ENCODE peak calls at places on chromosomes 3 and 15, in seven cellular contexts. One of them, this sample, is unnamed.

GRCh38 chr15:68418611-68419161 is 13.3 kb downstream of the ITGA11 start:
- DNase-seq in GM12892: no peak
- DNase-seq in GM12891: no peak
- DNase-seq in GM12878: no peak
- DNase-seq in HepG2: no peak
- DNase-seq in SK-N-SH: no peak
- DNase-seq in K562: no peak
- DNase-seq in this sample: no peak

GRCh38 chr3:36494461-36495109 is 114.3 kb downstream of the STAC start:
- DNase-seq in HepG2: no peak
- DNase-seq in GM12891: no peak
- DNase-seq in GM12892: no peak
- DNase-seq in K562: no peak
- DNase-seq in SK-N-SH: peak; percentile 36
- DNase-seq in GM12878: no peak
- DNase-seq in this sample: no peak

GRCh38 chr3:61627768-61628185 is 66.4 kb downstream of the PTPRG start:
- DNase-seq in SK-N-SH: no peak
- DNase-seq in GM12892: no peak
- DNase-seq in HepG2: peak; percentile 95
- DNase-seq in GM12891: no peak
- DNase-seq in K562: no peak
- DNase-seq in GM12878: no peak
- DNase-seq in this sample: no peak

GRCh38 chr3:167733961-167734497 is 663 bp downstream of the PDCD10 start:
- DNase-seq in GM12891: no peak
- DNase-seq in K562: no peak
- DNase-seq in HepG2: peak; percentile 18
- DNase-seq in GM12892: no peak
- DNase-seq in GM12878: no peak
- DNase-seq in SK-N-SH: no peak
- DNase-seq in this sample: no peak

GRCh38 chr3:15645740-15646490 is 44.4 kb downstream of the BTD start:
- DNase-seq in K562: no peak
- DNase-seq in HepG2: no peak
- DNase-seq in SK-N-SH: peak; percentile 70
- DNase-seq in GM12892: no peak
- DNase-seq in GM12878: no peak
- DNase-seq in GM12891: no peak
- DNase-seq in this sample: no peak

GRCh38 chr3:147906275-147906674 is 497.1 kb downstream of the ZIC1 start:
- DNase-seq in SK-N-SH: no peak
- DNase-seq in K562: no peak
- DNase-seq in HepG2: no peak
- DNase-seq in GM12878: no peak
- DNase-seq in GM12891: no peak
- DNase-seq in GM12892: no peak
- DNase-seq in this sample: no peak

GRCh38 chr15:34993413-34993812 is 5.3 kb upstream of the ZNF770 start:
- DNase-seq in HepG2: no peak
- DNase-seq in GM12878: no peak
- DNase-seq in GM12892: no peak
- DNase-seq in SK-N-SH: no peak
- DNase-seq in K562: peak; percentile 38
- DNase-seq in GM12891: no peak
- DNase-seq in this sample: no peak

GRCh38 chr15:22851513-22851912 is 13.0 kb downstream of the NIPA2 start:
- DNase-seq in SK-N-SH: no peak
- DNase-seq in K562: no peak
- DNase-seq in GM12878: no peak
- DNase-seq in HepG2: no peak
- DNase-seq in GM12892: no peak
- DNase-seq in GM12891: no peak
- DNase-seq in this sample: no peak

GRCh38 chr15:92629276-92629974 is 26.1 kb downstream of the FAM174B start:
- DNase-seq in HepG2: no peak
- DNase-seq in GM12892: no peak
- DNase-seq in SK-N-SH: no peak
- DNase-seq in GM12891: no peak
- DNase-seq in K562: no peak
- DNase-seq in GM12878: no peak
- DNase-seq in this sample: no peak

GRCh38 chr3:5149306-5149880 is 27.3 kb downstream of the ARL8B start:
- DNase-seq in GM12891: no peak
- DNase-seq in HepG2: no peak
- DNase-seq in GM12878: no peak
- DNase-seq in K562: no peak
- DNase-seq in SK-N-SH: no peak
- DNase-seq in GM12892: no peak
- DNase-seq in this sample: no peak

GRCh38 chr3:8885806-8886205 is 77.5 kb downstream of the RAD18 start:
- DNase-seq in SK-N-SH: no peak
- DNase-seq in K562: no peak
- DNase-seq in GM12892: no peak
- DNase-seq in HepG2: no peak
- DNase-seq in GM12878: no peak
- DNase-seq in GM12891: no peak
- DNase-seq in this sample: no peak

GRCh38 chr3:100982710-100983109 is 10.5 kb downstream of the ABI3BP start:
- DNase-seq in HepG2: no peak
- DNase-seq in GM12892: no peak
- DNase-seq in K562: no peak
- DNase-seq in SK-N-SH: no peak
- DNase-seq in GM12891: no peak
- DNase-seq in GM12878: no peak
- DNase-seq in this sample: no peak

GRCh38 chr3:101879102-101879501 is 29.8 kb downstream of the NFKBIZ start:
- DNase-seq in GM12892: no peak
- DNase-seq in SK-N-SH: no peak
- DNase-seq in K562: no peak
- DNase-seq in GM12878: no peak
- DNase-seq in GM12891: no peak
- DNase-seq in HepG2: no peak
- DNase-seq in this sample: no peak

GRCh38 chr15:100043069-100043641 is 298.6 kb downstream of the ADAMTS17 start:
- DNase-seq in HepG2: no peak
- DNase-seq in GM12878: no peak
- DNase-seq in GM12891: no peak
- DNase-seq in SK-N-SH: no peak
- DNase-seq in GM12892: no peak
- DNase-seq in K562: no peak
- DNase-seq in this sample: no peak

GRCh38 chr3:102904629-102905028 is 469.8 kb downstream of the ZPLD1 start:
- DNase-seq in GM12892: no peak
- DNase-seq in SK-N-SH: no peak
- DNase-seq in HepG2: no peak
- DNase-seq in GM12891: no peak
- DNase-seq in GM12878: no peak
- DNase-seq in K562: no peak
- DNase-seq in this sample: no peak

GRCh38 chr3:9676780-9677179 is 26.9 kb upstream of the CPNE9 start:
- DNase-seq in HepG2: peak; percentile 9
- DNase-seq in SK-N-SH: no peak
- DNase-seq in GM12892: no peak
- DNase-seq in GM12878: no peak
- DNase-seq in K562: no peak
- DNase-seq in GM12891: no peak
- DNase-seq in this sample: no peak

GRCh38 chr15:85621096-85621495 is 173.6 kb downstream of the KLHL25 start:
- DNase-seq in SK-N-SH: no peak
- DNase-seq in HepG2: no peak
- DNase-seq in GM12878: no peak
- DNase-seq in GM12892: no peak
- DNase-seq in GM12891: no peak
- DNase-seq in K562: no peak
- DNase-seq in this sample: no peak

GRCh38 chr3:41424543-41425300 is 225.4 kb downstream of the CTNNB1 start:
- DNase-seq in SK-N-SH: no peak
- DNase-seq in GM12892: no peak
- DNase-seq in HepG2: no peak
- DNase-seq in GM12891: no peak
- DNase-seq in K562: no peak
- DNase-seq in GM12878: no peak
- DNase-seq in this sample: no peak

GRCh38 chr3:122918576-122919290 is 108.8 kb downstream of the SEMA5B start:
- DNase-seq in HepG2: no peak
- DNase-seq in GM12891: no peak
- DNase-seq in GM12892: no peak
- DNase-seq in GM12878: no peak
- DNase-seq in K562: no peak
- DNase-seq in SK-N-SH: no peak
- DNase-seq in this sample: no peak

GRCh38 chr3:42839616-42840015 is 30.4 kb downstream of the ACKR2 start:
- DNase-seq in GM12878: peak; percentile 45
- DNase-seq in GM12891: peak; percentile 28
- DNase-seq in SK-N-SH: peak; percentile 66
- DNase-seq in GM12892: no peak
- DNase-seq in HepG2: peak; percentile 73
- DNase-seq in K562: peak; percentile 73
- DNase-seq in this sample: no peak

GRCh38 chr3:14921811-14922705 is 25.3 kb upstream of the NR2C2 start:
- DNase-seq in HepG2: no peak
- DNase-seq in GM12878: no peak
- DNase-seq in GM12891: no peak
- DNase-seq in SK-N-SH: no peak
- DNase-seq in K562: no peak
- DNase-seq in GM12892: no peak
- DNase-seq in this sample: no peak

GRCh38 chr3:139473155-139473771 is 3.1 kb downstream of the RBP2 start:
- DNase-seq in K562: no peak
- DNase-seq in GM12892: no peak
- DNase-seq in HepG2: no peak
- DNase-seq in GM12878: no peak
- DNase-seq in GM12891: no peak
- DNase-seq in SK-N-SH: no peak
- DNase-seq in this sample: no peak

GRCh38 chr3:151382671-151383070 is 1.9 kb downstream of the P2RY12 start:
- DNase-seq in HepG2: no peak
- DNase-seq in SK-N-SH: no peak
- DNase-seq in K562: no peak
- DNase-seq in GM12891: no peak
- DNase-seq in GM12892: no peak
- DNase-seq in GM12878: no peak
- DNase-seq in this sample: no peak

GRCh38 chr3:192553707-192554106 is 173.6 kb downstream of the FGF12 start:
- DNase-seq in GM12891: no peak
- DNase-seq in K562: no peak
- DNase-seq in SK-N-SH: no peak
- DNase-seq in GM12892: no peak
- DNase-seq in HepG2: no peak
- DNase-seq in GM12878: no peak
- DNase-seq in this sample: no peak

GRCh38 chr3:30553641-30554316 is 52.6 kb upstream of the TGFBR2 start:
- DNase-seq in K562: no peak
- DNase-seq in GM12878: no peak
- DNase-seq in GM12891: no peak
- DNase-seq in SK-N-SH: no peak
- DNase-seq in GM12892: no peak
- DNase-seq in HepG2: no peak
- DNase-seq in this sample: no peak

GRCh38 chr3:30551927-30552326 is 54.5 kb upstream of the TGFBR2 start:
- DNase-seq in GM12891: no peak
- DNase-seq in HepG2: no peak
- DNase-seq in GM12878: no peak
- DNase-seq in K562: no peak
- DNase-seq in GM12892: no peak
- DNase-seq in SK-N-SH: no peak
- DNase-seq in this sample: no peak

GRCh38 chr3:30555968-30556367 is 50.4 kb upstream of the TGFBR2 start:
- DNase-seq in HepG2: no peak
- DNase-seq in K562: no peak
- DNase-seq in SK-N-SH: no peak
- DNase-seq in GM12878: no peak
- DNase-seq in GM12891: no peak
- DNase-seq in GM12892: no peak
- DNase-seq in this sample: no peak

GRCh38 chr3:30554317-30554690 is 52.1 kb upstream of the TGFBR2 start:
- DNase-seq in SK-N-SH: no peak
- DNase-seq in HepG2: no peak
- DNase-seq in GM12878: no peak
- DNase-seq in GM12891: no peak
- DNase-seq in K562: no peak
- DNase-seq in GM12892: no peak
- DNase-seq in this sample: no peak

GRCh38 chr3:30557904-30558303 is 48.5 kb upstream of the TGFBR2 start:
- DNase-seq in GM12878: no peak
- DNase-seq in HepG2: peak; percentile 12
- DNase-seq in K562: no peak
- DNase-seq in GM12892: no peak
- DNase-seq in GM12891: no peak
- DNase-seq in SK-N-SH: no peak
- DNase-seq in this sample: no peak
- TF ChIP-seq TAF1 in GM12878: no peak
- TF ChIP-seq TAF1 in HepG2: no peak
- TF ChIP-seq TAF1 in K562: no peak
- TF ChIP-seq TAF1 in GM12892: no peak
- TF ChIP-seq TAF1 in GM12891: no peak
- TF ChIP-seq TAF1 in SK-N-SH: no peak
- TF ChIP-seq TAF1 in this sample: no peak

GRCh38 chr15:49423021-49423420 is at the start of gene FGF7:
- DNase-seq in GM12878: no peak
- DNase-seq in GM12891: no peak
- DNase-seq in HepG2: peak; percentile 2
- DNase-seq in SK-N-SH: no peak
- DNase-seq in K562: no peak
- DNase-seq in GM12892: no peak
- DNase-seq in this sample: no peak
- TF ChIP-seq TAF1 in GM12878: no peak
- TF ChIP-seq TAF1 in GM12891: no peak
- TF ChIP-seq TAF1 in HepG2: no peak
- TF ChIP-seq TAF1 in SK-N-SH: no peak
- TF ChIP-seq TAF1 in K562: no peak
- TF ChIP-seq TAF1 in GM12892: no peak
- TF ChIP-seq TAF1 in this sample: no peak

DNA sequence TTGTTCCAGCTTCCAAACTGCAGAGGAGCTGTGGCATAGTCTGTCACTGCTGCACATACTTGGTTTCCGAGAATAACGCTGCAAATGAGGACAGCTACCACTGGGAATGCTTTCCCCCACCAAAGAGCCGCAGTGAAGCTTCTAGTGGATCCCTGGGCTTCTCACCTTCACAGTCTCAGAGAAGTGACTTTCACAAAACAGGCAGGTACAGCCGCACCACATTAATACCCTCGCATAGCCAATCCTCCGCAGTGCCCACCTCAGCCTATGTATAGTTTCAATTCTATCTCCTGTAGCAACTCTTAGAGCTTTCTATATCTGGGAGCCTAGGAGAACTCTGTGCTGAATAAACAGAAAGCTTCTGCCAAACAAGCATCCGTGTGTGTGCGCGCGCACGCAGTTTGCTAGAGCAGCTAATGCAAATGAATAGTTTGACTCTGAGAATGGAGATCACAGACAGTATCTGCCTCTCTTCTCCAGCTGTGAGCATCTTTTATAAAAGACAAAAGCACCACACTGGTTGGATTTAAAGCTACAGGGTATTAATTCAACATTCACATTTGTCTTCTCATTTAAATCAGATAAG is 81.9 kb upstream of the PLXND1 start:
- DNase-seq in GM12878: no peak
- DNase-seq in HepG2: peak; percentile 78
- DNase-seq in GM12892: no peak
- DNase-seq in K562: no peak
- DNase-seq in GM12891: no peak
- DNase-seq in SK-N-SH: peak; percentile 38
- DNase-seq in this sample: peak; percentile 19
- TF ChIP-seq TAF1 in GM12878: no peak
- TF ChIP-seq TAF1 in HepG2: no peak
- TF ChIP-seq TAF1 in GM12892: no peak
- TF ChIP-seq TAF1 in K562: no peak
- TF ChIP-seq TAF1 in GM12891: no peak
- TF ChIP-seq TAF1 in SK-N-SH: no peak
- TF ChIP-seq TAF1 in this sample: no peak

GRCh38 chr3:63886843-63887242 is 23.2 kb downstream of the ATXN7 start:
- DNase-seq in HepG2: no peak
- DNase-seq in GM12878: no peak
- DNase-seq in GM12892: no peak
- DNase-seq in GM12891: no peak
- DNase-seq in SK-N-SH: no peak
- DNase-seq in K562: no peak
- DNase-seq in this sample: no peak
- TF ChIP-seq TAF1 in HepG2: no peak
- TF ChIP-seq TAF1 in GM12878: no peak
- TF ChIP-seq TAF1 in GM12892: no peak
- TF ChIP-seq TAF1 in GM12891: no peak
- TF ChIP-seq TAF1 in SK-N-SH: no peak
- TF ChIP-seq TAF1 in K562: no peak
- TF ChIP-seq TAF1 in this sample: no peak

This sample was measured in H1.